ENCODE peak calls at places on chromosomes 5 and 9, in eight cellular contexts. K is IMR-90, P is kidney, F is adrenal gland, C is lower lobe of right lung, V is heart left ventricle, N is mucosa of descending colon, G is sigmoid colon. H is an unnamed sample. For H3K4me1, the result is how much of the 10 kb centered on the place peaks cover.

GRCh38 chr5:155040984-155041383 is 27.4 kb downstream of the KIF4B start:
- DNase-seq in K (no peak), P (no peak), F (no peak), C (no peak), V (no peak), N (no peak), G (no peak), H (no peak)

GRCh38 chr5:116543501-116543900 is 31.1 kb downstream of the SEMA6A start:
- DNase-seq in K (no peak), P (no peak), F (no peak), C (no peak), V (no peak), N (no peak), G (no peak), H (no peak)

GRCh38 chr5:142426129-142426641 is 101.4 kb upstream of the SPRY4 start:
- DNase-seq in K (peak), P (no peak), F (peak), C (no peak), V (peak), N (no peak), G (peak), H (peak)

GRCh38 chr5:109688647-109688998 is 1.1 kb upstream of the MAN2A1 start:
- DNase-seq in K (peak), P (no peak), F (no peak), C (no peak), V (no peak), N (no peak), G (no peak), H (no peak)

GRCh38 chr5:126854526-126855110 is 77.7 kb downstream of the LMNB1 start:
- DNase-seq in K (no peak), P (no peak), F (no peak), C (no peak), V (no peak), N (no peak), G (no peak), H (peak)

GRCh38 chr9:88968799-88969198 is 22.5 kb upstream of the S1PR3 start:
- DNase-seq in K (no peak), P (no peak), F (no peak), C (no peak), V (no peak), N (no peak), G (no peak), H (no peak)

GRCh38 chr5:14444988-14445387 is 136.6 kb upstream of the OTULINL start:
- DNase-seq in K (peak), P (no peak), F (no peak), C (no peak), V (no peak), N (no peak), G (no peak), H (no peak)

GRCh38 chr5:151751091-151751490 is 7.3 kb downstream of the ATOX1 start:
- DNase-seq in K (peak), P (no peak), F (no peak), C (peak), V (no peak), N (no peak), G (no peak), H (no peak)

GRCh38 chr5:79120221-79120620 is 8.6 kb downstream of the BHMT start:
- DNase-seq in K (no peak), P (no peak), F (no peak), C (no peak), V (no peak), N (no peak), G (no peak), H (no peak)

GRCh38 chr9:126298319-126298801 is 28.3 kb upstream of the MVB12B start:
- DNase-seq in K (no peak), P (no peak), F (peak), C (no peak), V (no peak), N (peak), G (no peak), H (no peak)

GRCh38 chr5:68962632-68963484 is 131.0 kb upstream of the SLC30A5 start:
- DNase-seq in K (peak), P (peak), F (peak), C (no peak), V (peak), N (no peak), G (peak), H (no peak)

GRCh38 chr9:12640021-12640587 is 53.1 kb upstream of the TYRP1 start:
- DNase-seq in K (peak), P (no peak), F (no peak), C (no peak), V (no peak), N (no peak), G (no peak), H (no peak)

GRCh38 chr9:20358201-20358600 is 264.1 kb downstream of the MLLT3 start:
- DNase-seq in K (peak), P (no peak), F (no peak), C (no peak), V (no peak), N (no peak), G (no peak), H (no peak)

GRCh38 chr9:16207161-16207560 is 654.3 kb downstream of the CCDC171 start:
- DNase-seq in K (peak), P (no peak), F (no peak), C (no peak), V (peak), N (no peak), G (peak), H (peak)

GRCh38 chr5:121671624-121672023 is 180.1 kb upstream of the FTMT start:
- DNase-seq in K (no peak), P (no peak), F (no peak), C (no peak), V (no peak), N (no peak), G (no peak), H (no peak)

GRCh38 chr9:81312346-81312745 is 377.0 kb downstream of the TLE1 start:
- DNase-seq in K (no peak), P (no peak), F (no peak), C (no peak), V (no peak), N (no peak), G (no peak), H (no peak)

GRCh38 chr5:24364711-24365110 is 280.1 kb downstream of the CDH10 start:
- DNase-seq in K (no peak), P (no peak), F (no peak), C (no peak), V (no peak), N (no peak), G (no peak), H (no peak)

GRCh38 chr5:73415617-73416016 is 33.0 kb downstream of the FOXD1 start:
- DNase-seq in K (no peak), P (no peak), F (no peak), C (no peak), V (no peak), N (no peak), G (no peak), H (no peak)

GRCh38 chr5:59640411-59640810 is 253.1 kb downstream of the PDE4D start:
- DNase-seq in K (no peak), P (no peak), F (no peak), C (no peak), V (peak), N (no peak), G (no peak), H (no peak)

GRCh38 chr5:944992-945685 is 52.5 kb downstream of the TRIP13 start:
- DNase-seq in K (no peak), P (no peak), F (peak), C (no peak), V (no peak), N (peak), G (no peak), H (no peak)

GRCh38 chr5:124748687-124749594 is 2.5 kb upstream of the ZNF608 start:
- DNase-seq in K (peak), P (peak), F (peak), C (peak), V (peak), N (peak), G (peak), H (no peak)

GRCh38 chr9:37029304-37029775 is 4.7 kb downstream of the PAX5 start:
- DNase-seq in K (no peak), P (no peak), F (no peak), C (no peak), V (no peak), N (no peak), G (no peak), H (no peak)
- TF ChIP-seq CTCF in K (no peak), P (no peak), F (no peak), C (no peak), V (no peak), N (no peak), G (no peak), H (no peak)

GRCh38 chr5:107413754-107414153 is 257.0 kb downstream of the EFNA5 start:
- DNase-seq in K (no peak), P (no peak), F (no peak), C (no peak), V (no peak), N (no peak), G (no peak), H (no peak)

GRCh38 chr5:107418902-107419301 is 251.8 kb downstream of the EFNA5 start:
- DNase-seq in K (no peak), P (no peak), F (no peak), C (no peak), V (no peak), N (no peak), G (no peak), H (no peak)

GRCh38 chr5:107414802-107415201 is 255.9 kb downstream of the EFNA5 start:
- DNase-seq in K (no peak), P (no peak), F (no peak), C (no peak), V (no peak), N (no peak), G (no peak), H (no peak)

GRCh38 chr5:107418071-107418470 is 252.7 kb downstream of the EFNA5 start:
- DNase-seq in K (no peak), P (no peak), F (no peak), C (no peak), V (no peak), N (no peak), G (no peak), H (no peak)

GRCh38 chr5:107415762-107416161 is 255.0 kb downstream of the EFNA5 start:
- DNase-seq in K (no peak), P (no peak), F (no peak), C (no peak), V (no peak), N (no peak), G (no peak), H (no peak)
- H3K4me1 ChIP-seq in K (under half), P (under half), F (under half), C (under half), V (under half), N (under half), G (under half), H (under half)

GRCh38 chr5:112551437-112552018 is 132.5 kb upstream of the EPB41L4A start:
- DNase-seq in K (peak), P (no peak), F (peak), C (no peak), V (no peak), N (no peak), G (no peak), H (peak)
- TF ChIP-seq CTCF in K (peak), P (peak), F (peak), C (peak), V (peak), N (peak), G (peak), H (peak)

DNA sequence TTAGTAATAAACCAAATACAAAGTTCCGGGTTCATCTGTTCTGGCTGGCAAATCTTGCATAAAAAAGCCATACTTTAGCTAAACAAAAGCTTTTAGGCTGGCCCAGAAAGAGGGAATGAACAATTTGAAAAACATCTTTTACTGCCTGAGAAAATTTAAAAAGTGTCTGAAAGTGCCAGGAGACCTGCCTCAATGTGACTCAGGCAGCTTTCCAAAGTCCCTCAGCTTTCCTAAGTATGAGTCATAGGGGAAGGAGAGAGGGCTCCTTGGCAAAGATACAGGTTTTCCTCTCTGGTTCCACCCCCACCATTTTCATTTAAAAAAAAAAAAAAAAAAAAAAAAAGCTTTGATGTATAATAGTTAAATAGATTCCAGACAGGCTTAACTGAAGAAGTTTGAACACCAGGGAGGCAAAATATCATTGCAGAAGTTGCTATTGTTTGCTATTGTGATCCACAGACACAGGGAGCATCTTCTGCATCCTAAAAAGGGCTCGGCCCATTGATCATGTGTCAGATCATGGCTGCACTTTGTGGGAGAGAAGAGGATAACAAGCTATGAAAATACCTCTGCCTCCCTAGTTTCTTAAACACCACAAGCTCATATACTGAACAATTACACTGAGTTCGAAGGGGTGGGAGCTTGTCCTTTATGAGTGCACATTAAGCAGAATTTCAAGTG is 71.5 kb downstream of the MRPS27 start:
- DNase-seq in K (peak), P (no peak), F (peak), C (no peak), V (peak), N (no peak), G (peak), H (no peak)
- H3K4me1 ChIP-seq in K (under half), P (under half), F (under half), C (under half), V (half or more), N (under half), G (half or more), H (under half)

DNA sequence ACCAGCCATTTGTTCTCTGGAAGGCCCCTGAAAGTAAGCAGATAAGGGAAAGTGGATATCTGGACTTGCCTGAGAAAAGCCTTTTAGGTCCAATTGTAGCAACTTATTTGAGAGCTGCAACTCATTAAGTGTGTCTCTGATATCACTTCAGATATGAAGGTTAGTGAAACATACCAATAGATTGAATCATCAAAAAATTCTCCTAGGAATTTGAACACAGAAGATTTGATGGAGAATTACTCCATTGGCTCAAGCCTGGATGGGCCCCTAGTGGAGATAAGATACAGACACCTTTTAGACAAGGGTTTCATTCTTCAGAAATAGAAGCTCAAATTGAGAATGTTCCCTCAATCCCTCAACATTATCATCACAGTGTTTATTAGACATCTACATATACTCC is 356.7 kb downstream of the NDUFS4 start:
- DNase-seq in K (peak), P (no peak), F (no peak), C (no peak), V (no peak), N (no peak), G (no peak), H (no peak)
- TF ChIP-seq CTCF in K (peak), P (no peak), F (peak), C (no peak), V (no peak), N (no peak), G (no peak), H (no peak)